ENCODE peak calls at places on chromosomes 1 and 21, in five cellular contexts. R, B, F, T and S are unnamed samples.

GRCh38 chr1:47232187-47232874 is at the start of gene TAL1:
- DNase-seq in R (peak; percentile 56), B (no peak), F (no peak), T (no peak), S (peak; percentile 22)

GRCh38 chr21:37338671-37339526 is 27.7 kb upstream of the DYRK1A start:
- DNase-seq in R (peak; percentile 62), B (peak; percentile 81), F (peak; percentile 97), T (peak; percentile 80), S (peak; percentile 97)

GRCh38 chr1:242008788-242009500 is 10.0 kb upstream of the MAP1LC3C start:
- DNase-seq in R (no peak), B (no peak), F (no peak), T (no peak), S (no peak)

GRCh38 chr1:90854559-90854958 is 137.5 kb upstream of the BARHL2 start:
- DNase-seq in R (no peak), B (no peak), F (no peak), T (no peak), S (no peak)

GRCh38 chr1:17439250-17440073 is at the start of gene RCC2:
- DNase-seq in R (peak; percentile 87), B (peak; percentile 44), F (peak; percentile 77), T (peak; percentile 57), S (peak; percentile 91)

GRCh38 chr1:151238467-151238739 is 16.1 kb upstream of the PSMD4 start:
- DNase-seq in R (no peak), B (no peak), F (peak; percentile 67), T (no peak), S (peak; percentile 44)

GRCh38 chr1:19785660-19786059 is 14.1 kb downstream of the TMCO4 start:
- DNase-seq in R (no peak), B (no peak), F (no peak), T (no peak), S (no peak)

GRCh38 chr21:43850728-43851295 is 14.2 kb upstream of the AGPAT3 start:
- DNase-seq in R (no peak), B (no peak), F (no peak), T (no peak), S (no peak)

GRCh38 chr1:30267856-30268255 is 455.5 kb downstream of the MATN1 start:
- DNase-seq in R (no peak), B (no peak), F (no peak), T (no peak), S (no peak)

GRCh38 chr1:222310830-222311229 is 237.1 kb downstream of the HHIPL2 start:
- DNase-seq in R (no peak), B (no peak), F (no peak), T (no peak), S (no peak)

GRCh38 chr1:106268070-106268469 is 788.4 kb upstream of the PRMT6 start:
- DNase-seq in R (no peak), B (no peak), F (peak; percentile 73), T (no peak), S (peak; percentile 49)

GRCh38 chr1:76948846-76949245 is 81.6 kb downstream of the ST6GALNAC5 start:
- DNase-seq in R (no peak), B (no peak), F (no peak), T (no peak), S (peak; percentile 35)

GRCh38 chr1:91940496-91940895 is 8.7 kb upstream of the BRDT start:
- DNase-seq in R (no peak), B (no peak), F (no peak), T (no peak), S (no peak)

GRCh38 chr1:89900791-89901708 is 80.2 kb downstream of the LRRC8D start:
- DNase-seq in R (no peak), B (no peak), F (no peak), T (no peak), S (no peak)

GRCh38 chr1:208239518-208240381 is 4.4 kb downstream of the PLXNA2 start:
- DNase-seq in R (no peak), B (no peak), F (no peak), T (no peak), S (no peak)

GRCh38 chr21:34280987-34281386 is 82.8 kb upstream of the KCNE2 start:
- DNase-seq in R (peak; percentile 63), B (no peak), F (peak; percentile 2), T (no peak), S (peak; percentile 5)

GRCh38 chr1:203082571-203083462 is 3.0 kb downstream of the MYOG start:
- DNase-seq in R (no peak), B (no peak), F (no peak), T (no peak), S (peak; percentile 26)

GRCh38 chr1:203086992-203087763 is 1.4 kb upstream of the MYOG start:
- DNase-seq in R (no peak), B (no peak), F (no peak), T (no peak), S (no peak)

GRCh38 chr1:203083463-203083921 is 2.3 kb downstream of the MYOG start:
- DNase-seq in R (no peak), B (no peak), F (no peak), T (no peak), S (no peak)

GRCh38 chr1:203085528-203086406 is at the start of gene MYOG:
- DNase-seq in R (no peak), B (no peak), F (no peak), T (no peak), S (no peak)

DNA sequence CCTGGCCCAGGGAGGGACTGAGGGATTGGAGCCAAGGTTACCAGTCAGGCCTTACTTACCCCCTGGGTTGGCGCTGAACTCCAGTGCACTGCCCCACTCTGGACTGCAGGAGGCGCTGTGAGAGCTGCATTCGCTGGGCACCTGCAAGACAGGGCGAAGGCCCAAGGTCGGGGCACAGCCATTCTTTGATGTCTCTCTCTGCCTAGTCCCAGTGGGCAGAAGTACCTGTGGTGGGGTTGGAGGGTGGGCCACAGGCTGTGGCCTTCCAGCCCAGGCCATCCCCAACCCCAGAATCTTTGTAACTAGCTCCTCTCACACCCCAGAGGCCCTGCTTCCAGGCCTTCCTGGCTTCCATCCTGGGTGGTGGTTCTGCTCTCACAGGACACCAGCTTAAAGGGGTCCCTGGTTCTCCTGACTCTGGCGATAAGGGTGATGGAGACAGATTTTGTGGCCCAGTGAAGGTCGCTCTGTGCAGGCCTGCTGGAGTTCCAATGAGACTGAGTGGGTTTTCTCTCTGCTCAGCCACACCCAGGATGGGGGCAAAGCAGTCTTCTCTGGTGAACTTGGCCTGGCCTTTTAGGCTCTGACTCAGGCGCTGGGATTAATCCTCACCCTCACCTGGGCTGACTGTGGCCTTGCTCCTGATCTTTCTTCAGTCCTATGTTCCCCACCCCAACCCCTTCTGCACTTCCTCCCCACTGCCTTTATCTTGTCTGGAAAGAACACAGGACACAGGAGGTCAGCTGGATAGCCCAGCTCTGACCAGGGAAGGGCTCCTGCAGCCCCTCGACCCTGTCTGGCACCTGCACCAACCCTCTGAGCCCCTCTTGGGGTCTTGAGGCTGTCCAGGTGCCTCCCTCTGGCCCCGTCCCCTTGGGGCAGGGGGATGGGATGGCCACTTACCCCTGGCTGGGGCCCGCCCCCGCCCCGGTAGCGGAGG is 954 bp downstream of the MYOG start:
- DNase-seq in R (no peak), B (no peak), F (no peak), T (no peak), S (no peak)
- TF ChIP-seq CTCF in R (peak; percentile 9), B (peak; percentile 26), F (peak; percentile 38), T (peak; percentile 57), S (peak; percentile 13)

GRCh38 chr21:26448751-26449150 is 124.3 kb downstream of the CYYR1 start:
- DNase-seq in R (no peak), B (no peak), F (peak; percentile 52), T (no peak), S (peak; percentile 79)

GRCh38 chr21:26447932-26448331 is 125.2 kb downstream of the CYYR1 start:
- DNase-seq in R (no peak), B (no peak), F (peak; percentile 3), T (no peak), S (peak; percentile 24)

GRCh38 chr21:26445440-26445839 is 127.6 kb downstream of the CYYR1 start:
- DNase-seq in R (no peak), B (no peak), F (peak; percentile 58), T (no peak), S (no peak)

GRCh38 chr21:26451014-26451740 is 121.9 kb downstream of the CYYR1 start:
- DNase-seq in R (no peak), B (no peak), F (no peak), T (no peak), S (peak; percentile 38)

DNA sequence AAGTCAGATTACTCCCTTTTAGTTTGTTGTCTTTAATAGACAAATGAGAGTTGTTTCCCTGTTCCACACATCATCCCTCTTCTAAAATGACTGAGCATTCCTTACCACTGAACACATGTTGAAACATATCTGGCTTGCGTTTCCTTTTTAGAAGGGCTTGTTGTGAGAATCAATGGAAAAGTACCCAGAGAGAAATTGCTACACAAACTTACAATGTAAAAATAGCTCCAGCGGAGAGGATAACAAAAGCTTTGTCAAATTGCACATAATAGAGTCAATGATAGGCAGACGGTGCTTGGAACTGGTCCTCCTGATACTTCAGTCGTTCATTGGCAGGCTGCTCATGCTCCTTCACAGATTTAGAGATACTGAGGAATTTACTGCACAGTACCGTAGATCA is 123.9 kb downstream of the CYYR1 start:
- DNase-seq in R (no peak), B (no peak), F (peak; percentile 86), T (no peak), S (peak; percentile 93)
- H3K4me3 ChIP-seq in R (no peak overlapping the region), B (no peak overlapping the region), F (no peak overlapping the region), T (no peak overlapping the region), S (no peak overlapping the region)

GRCh38 chr1:184954232-184954995 is 19.9 kb downstream of the NIBAN1 start:
- DNase-seq in R (no peak), B (no peak), F (no peak), T (peak; percentile 12), S (peak; percentile 70)
- TF ChIP-seq CTCF in R (no peak), B (no peak), F (no peak), T (no peak), S (no peak)

GRCh38 chr1:245256528-245256927 is 101.7 kb downstream of the KIF26B start:
- DNase-seq in R (no peak), B (no peak), F (no peak), T (no peak), S (no peak)

GRCh38 chr1:245260116-245260882 is 105.5 kb downstream of the KIF26B start:
- DNase-seq in R (no peak), B (no peak), F (no peak), T (no peak), S (no peak)

GRCh38 chr1:245260883-245261282 is 106.1 kb downstream of the KIF26B start:
- DNase-seq in R (no peak), B (no peak), F (no peak), T (no peak), S (no peak)

GRCh38 chr1:245255783-245256182 is 101.0 kb downstream of the KIF26B start:
- DNase-seq in R (no peak), B (no peak), F (no peak), T (no peak), S (no peak)

DNA sequence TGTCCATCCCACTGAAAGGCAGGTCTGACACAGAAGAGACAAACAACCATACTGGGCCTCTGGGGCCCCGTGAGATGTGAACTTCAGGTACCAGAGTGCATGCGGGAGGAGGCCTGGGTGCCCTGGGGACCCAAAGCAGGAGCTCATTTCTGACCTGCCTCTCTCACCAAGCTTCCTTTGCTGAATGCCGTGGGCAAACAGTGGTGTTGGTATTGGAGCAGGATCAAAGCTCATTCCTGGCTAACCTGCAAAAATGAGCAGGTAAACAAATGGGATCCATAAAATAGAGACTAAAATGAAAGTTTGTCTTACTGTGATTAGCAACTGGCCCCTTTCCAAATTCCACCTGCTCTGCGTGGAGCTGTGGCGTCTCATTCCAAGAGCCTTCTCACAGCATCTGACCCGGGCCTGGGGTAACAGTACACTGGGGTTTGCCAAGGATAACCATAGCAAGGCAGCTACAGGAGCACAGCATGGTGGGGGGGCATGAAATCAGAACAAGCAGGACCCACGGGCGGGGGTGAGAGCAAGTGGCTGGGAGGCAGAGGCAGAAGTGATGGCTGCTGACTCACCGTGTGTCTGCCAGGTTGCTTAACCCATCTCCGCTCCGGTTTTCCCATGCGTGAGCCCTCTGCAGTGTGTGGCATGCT is 103.6 kb downstream of the KIF26B start:
- DNase-seq in R (no peak), B (no peak), F (no peak), T (no peak), S (peak; percentile 55)
- H3K4me3 ChIP-seq in R (no peak overlapping the region), B (no peak overlapping the region), F (no peak overlapping the region), T (no peak overlapping the region), S (no peak overlapping the region)